ENCODE peak calls at places on chromosomes 5 and 9, in four cellular contexts. O is K562, W is HepG2, K is GM12878. T is an unnamed sample.

GRCh38 chr5:96242536-96242935 is 190.5 kb downstream of the PCSK1 start:
- DNase-seq in O (no peak), W (no peak), K (no peak), T (no peak)

GRCh38 chr5:9428272-9428671 is 117.6 kb downstream of the SEMA5A start:
- DNase-seq in O (no peak), W (no peak), K (no peak), T (no peak)

GRCh38 chr5:111512026-111512405 is 319 bp downstream of the STARD4 start:
- DNase-seq in O (peak; percentile 54), W (peak; percentile 18), K (no peak), T (peak; percentile 63)

GRCh38 chr9:36029765-36030528 is 6.8 kb upstream of the RECK start:
- DNase-seq in O (no peak), W (no peak), K (no peak), T (no peak)

GRCh38 chr5:4345850-4346249 is 750.2 kb downstream of the IRX1 start:
- DNase-seq in O (no peak), W (no peak), K (no peak), T (no peak)

GRCh38 chr9:121861501-121862180 is 210.2 kb downstream of the DAB2IP start:
- DNase-seq in O (peak; percentile 58), W (peak; percentile 43), K (no peak), T (peak; percentile 64)

GRCh38 chr5:74177995-74178394 is 462.5 kb downstream of the ENC1 start:
- DNase-seq in O (no peak), W (no peak), K (no peak), T (no peak)

GRCh38 chr5:145660897-145661650 is 174.1 kb downstream of the PRELID2 start:
- DNase-seq in O (no peak), W (no peak), K (no peak), T (no peak)

GRCh38 chr5:153952893-153953292 is 85.8 kb downstream of the FAM114A2 start:
- DNase-seq in O (no peak), W (no peak), K (no peak), T (no peak)

GRCh38 chr9:87336407-87336806 is 161.3 kb upstream of the DAPK1 start:
- DNase-seq in O (peak; percentile 50), W (peak; percentile 46), K (no peak), T (no peak)

GRCh38 chr9:138070815-138071214 is 193.2 kb downstream of the CACNA1B start:
- DNase-seq in O (no peak), W (no peak), K (no peak), T (no peak)

GRCh38 chr5:181043285-181044092 is 3.4 kb downstream of the BTNL9 start:
- DNase-seq in O (peak; percentile 69), W (no peak), K (no peak), T (no peak)

DNA sequence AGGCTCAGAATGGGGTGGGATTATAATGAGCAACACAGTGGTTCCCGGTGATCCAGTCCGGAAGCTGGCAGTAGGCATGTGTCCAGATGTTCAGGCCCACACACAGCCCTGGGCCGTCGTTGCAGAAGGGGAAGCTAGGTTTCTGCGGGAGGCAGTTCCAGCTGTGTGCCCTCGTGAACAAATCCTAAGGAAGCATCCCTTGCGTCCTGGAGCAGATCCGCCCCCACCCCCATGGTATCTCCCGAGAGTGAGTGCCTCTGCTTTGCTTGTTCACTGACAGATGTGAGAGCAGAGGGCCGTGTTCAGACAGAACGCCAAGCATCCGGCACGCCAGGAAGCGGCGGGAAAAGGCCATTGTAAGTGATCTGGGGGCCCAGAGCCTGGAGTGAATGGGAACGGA is 104.8 kb downstream of the PDE6A start:
- DNase-seq in O (no peak), W (no peak), K (no peak), T (no peak)
- TF ChIP-seq CREM in O (no peak), W (no peak), K (no peak), T (no peak)

DNA sequence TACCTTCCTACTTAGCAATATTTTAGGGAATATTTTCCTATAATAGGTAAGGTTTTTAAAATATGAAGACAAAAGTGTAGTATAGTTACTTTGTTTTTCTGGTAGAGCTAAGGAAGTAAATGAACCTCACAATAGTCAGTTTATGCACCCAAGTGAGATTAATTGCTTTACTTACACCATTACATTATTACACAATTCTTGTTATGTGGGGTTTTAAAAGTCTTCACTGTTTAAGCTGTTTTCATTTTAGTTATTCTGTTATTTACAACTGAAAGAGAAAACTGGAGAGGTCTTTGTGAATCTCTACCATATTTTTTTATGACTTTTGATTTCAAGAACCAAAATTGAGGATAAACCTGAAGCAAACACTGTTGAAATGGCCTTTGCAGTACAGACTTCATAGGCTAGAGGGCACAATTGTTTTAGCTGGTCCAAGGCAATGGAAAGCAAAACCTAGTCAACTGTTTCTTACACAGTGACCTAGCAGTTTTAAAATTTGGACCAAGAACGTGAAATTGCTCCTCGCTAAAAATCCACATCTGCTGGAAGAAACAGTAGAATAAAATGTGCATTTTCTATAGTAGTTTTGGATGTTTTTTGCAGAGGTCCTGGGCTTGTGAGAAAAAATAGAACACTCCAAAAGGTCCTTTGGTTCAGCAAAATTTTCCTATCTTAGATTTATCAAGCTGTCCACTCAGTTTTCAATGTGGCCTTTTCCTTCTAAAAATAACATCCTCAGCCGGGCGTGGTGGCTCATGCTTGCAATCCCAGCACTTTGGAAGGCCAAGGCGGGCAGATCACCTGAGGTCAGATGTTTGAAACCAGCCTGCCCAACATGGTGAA is 66.4 kb upstream of the FER start:
- DNase-seq in O (peak; percentile 81), W (peak; percentile 50), K (peak; percentile 67), T (no peak)
- TF ChIP-seq CBFB in O (no peak), W (no peak), K (no peak), T (no peak)

GRCh38 chr5:151055336-151055735 is 25.5 kb downstream of the TNIP1 start:
- DNase-seq in O (no peak), W (no peak), K (no peak), T (no peak)
- TF ChIP-seq CREM in O (no peak), W (no peak), K (no peak), T (no peak)

DNA sequence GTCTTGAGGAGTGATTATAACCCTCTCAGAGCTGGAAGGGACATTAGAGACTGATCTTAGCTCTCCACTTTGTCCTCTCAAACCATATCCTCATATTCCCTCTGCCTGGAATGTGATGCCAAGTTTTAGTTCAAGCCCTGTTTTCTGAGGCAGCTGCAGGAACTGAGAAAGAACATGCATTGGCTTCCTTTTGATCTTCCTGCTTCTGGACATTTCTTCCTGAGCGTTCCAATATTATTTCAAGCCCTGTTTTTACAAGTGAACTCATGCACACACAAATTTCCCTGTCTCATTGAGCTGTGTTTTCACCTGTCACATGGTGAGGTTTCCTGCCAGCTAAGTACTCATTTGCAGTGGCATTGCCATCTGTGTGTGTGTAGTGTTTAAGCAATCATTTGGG is 17.0 kb downstream of the FOCAD start:
- DNase-seq in O (no peak), W (no peak), K (no peak), T (no peak)
- TF ChIP-seq CBFB in O (no peak), W (no peak), K (no peak), T (no peak)

DNA sequence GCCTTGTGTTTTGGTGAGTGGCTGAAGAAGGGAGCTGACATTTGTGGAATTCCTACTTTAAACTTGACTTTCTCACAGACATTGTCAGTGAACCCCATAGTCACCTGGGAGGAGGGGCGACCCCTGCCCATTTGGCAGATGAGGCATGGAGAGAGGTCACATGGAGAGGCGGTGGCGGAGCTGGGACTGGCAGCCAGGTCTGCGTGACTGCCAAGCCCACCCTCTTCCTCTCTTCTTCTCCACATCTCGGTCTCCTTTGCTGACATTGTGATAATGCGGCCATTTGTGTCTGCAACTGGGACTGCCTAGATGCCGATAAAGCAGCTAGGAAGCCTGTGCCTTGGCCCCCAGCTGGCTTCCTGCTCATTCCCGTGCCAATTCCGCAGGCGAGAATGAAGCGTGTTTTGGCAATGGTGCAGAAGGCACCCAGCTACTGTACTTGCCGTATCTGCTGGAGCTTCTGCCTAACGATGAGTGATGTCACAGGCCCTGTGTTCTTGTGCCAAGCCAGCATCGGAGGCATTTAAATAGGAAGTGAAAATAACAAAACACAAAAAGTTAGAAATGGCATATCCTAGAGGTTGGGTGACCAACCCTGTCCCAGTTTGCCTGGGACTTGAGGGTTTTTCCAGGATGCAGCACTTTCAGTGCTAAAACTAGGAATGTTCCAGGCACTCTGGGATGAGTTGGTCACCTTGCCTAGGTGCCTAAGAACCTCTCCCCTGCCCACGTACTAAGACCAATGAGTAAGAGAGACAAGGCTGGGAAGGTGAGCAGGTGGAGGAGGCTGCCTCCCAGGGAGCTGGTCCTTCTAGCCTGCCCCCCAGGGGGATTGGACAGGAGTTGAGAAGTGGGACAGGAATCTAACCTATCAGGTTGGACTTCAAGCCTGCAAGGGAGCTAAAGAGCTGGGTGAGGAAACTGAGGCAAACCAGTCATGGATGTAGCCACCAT is 23.6 kb downstream of the OLFML2A start:
- DNase-seq in O (no peak), W (no peak), K (no peak), T (no peak)
- TF ChIP-seq CREM in O (no peak), W (no peak), K (peak; percentile 95), T (no peak)

GRCh38 chr5:81163641-81164040 is 69.5 kb upstream of the CKMT2 start:
- DNase-seq in O (no peak), W (no peak), K (no peak), T (no peak)

GRCh38 chr5:81167078-81167477 is 66.0 kb upstream of the CKMT2 start:
- DNase-seq in O (no peak), W (no peak), K (no peak), T (no peak)

GRCh38 chr5:81164466-81164865 is 68.7 kb upstream of the CKMT2 start:
- DNase-seq in O (no peak), W (no peak), K (no peak), T (no peak)

GRCh38 chr5:81165493-81166119 is 67.5 kb upstream of the CKMT2 start:
- DNase-seq in O (peak; percentile 68), W (peak; percentile 67), K (no peak), T (peak; percentile 80)

GRCh38 chr5:81164936-81165335 is 68.2 kb upstream of the CKMT2 start:
- DNase-seq in O (no peak), W (no peak), K (no peak), T (no peak)
- TF ChIP-seq CBFB in O (no peak), W (no peak), K (no peak), T (no peak)

T was measured in WTC11.